ENCODE peak calls at places on chromosomes 5 and 9, in eight cellular contexts. Q is sigmoid colon, S is psoas muscle, N is fibroblast of lung, K is IMR-90, G is keratinocyte, I is dorsolateral prefrontal cortex, Y is cardiac muscle cell. H is an unnamed sample. For H3K27me3, the result is how much of the 10 kb centered on the place peaks cover.

GRCh38 chr5:138824924-138825863 is 49.9 kb downstream of the LRRTM2 start:
- DNase-seq in Q (no peak), S (no peak), N (peak), K (peak), G (no peak), I (no peak), Y (peak), H (peak)

GRCh38 chr9:18061332-18061731 is 412.6 kb upstream of the ADAMTSL1 start:
- DNase-seq in Q (no peak), S (no peak), N (no peak), K (no peak), G (no peak), I (no peak), Y (no peak), H (no peak)

GRCh38 chr5:3584724-3585531 is 10.7 kb upstream of the IRX1 start:
- DNase-seq in Q (no peak), S (no peak), N (no peak), K (no peak), G (no peak), I (no peak), Y (no peak), H (no peak)

GRCh38 chr5:125558466-125558865 is 812.0 kb upstream of the ZNF608 start:
- DNase-seq in Q (no peak), S (no peak), N (peak), K (peak), G (no peak), I (no peak), Y (peak), H (peak)

GRCh38 chr9:27365977-27366376 is 69.0 kb upstream of the EQTN start:
- DNase-seq in Q (no peak), S (no peak), N (no peak), K (no peak), G (no peak), I (no peak), Y (no peak), H (no peak)

GRCh38 chr5:22226423-22226822 is 626.7 kb downstream of the CDH12 start:
- DNase-seq in Q (no peak), S (no peak), N (no peak), K (no peak), G (no peak), I (no peak), Y (no peak), H (no peak)

GRCh38 chr5:170278611-170279500 is 18.7 kb downstream of the LCP2 start:
- DNase-seq in Q (peak), S (no peak), N (no peak), K (no peak), G (no peak), I (no peak), Y (peak), H (no peak)

GRCh38 chr9:129239946-129240490 is 62.0 kb upstream of the IER5L start:
- DNase-seq in Q (no peak), S (peak), N (no peak), K (no peak), G (no peak), I (no peak), Y (no peak), H (no peak)

GRCh38 chr5:179550511-179551342 is at the start of gene RUFY1:
- DNase-seq in Q (peak), S (peak), N (peak), K (peak), G (no peak), I (peak), Y (peak), H (peak)

GRCh38 chr5:138844812-138845513 is 30.2 kb downstream of the LRRTM2 start:
- DNase-seq in Q (no peak), S (no peak), N (peak), K (peak), G (peak), I (no peak), Y (peak), H (peak)

GRCh38 chr9:83323148-83323547 is 215.1 kb downstream of the FRMD3 start:
- DNase-seq in Q (no peak), S (no peak), N (no peak), K (no peak), G (no peak), I (no peak), Y (no peak), H (no peak)

GRCh38 chr5:67021522-67022316 is 174.9 kb downstream of the CD180 start:
- DNase-seq in Q (no peak), S (no peak), N (peak), K (peak), G (no peak), I (no peak), Y (peak), H (peak)

GRCh38 chr9:101486693-101487442 is 46.8 kb upstream of the RNF20 start:
- DNase-seq in Q (peak), S (peak), N (peak), K (peak), G (no peak), I (peak), Y (peak), H (peak)

GRCh38 chr5:171415115-171415730 is 4.2 kb upstream of the FGF18 start:
- DNase-seq in Q (no peak), S (no peak), N (peak), K (peak), G (no peak), I (no peak), Y (peak), H (no peak)

GRCh38 chr5:96245401-96246091 is 187.5 kb downstream of the PCSK1 start:
- DNase-seq in Q (no peak), S (no peak), N (no peak), K (peak), G (no peak), I (no peak), Y (peak), H (no peak)

GRCh38 chr5:132506094-132506692 is 15.6 kb upstream of the IRF1 start:
- DNase-seq in Q (no peak), S (no peak), N (peak), K (peak), G (no peak), I (no peak), Y (peak), H (peak)
- TF ChIP-seq CTCF in Q (peak), S (peak), N (peak), K (peak), G (peak), I (peak), Y (peak), H (peak)

GRCh38 chr5:83718195-83718825 is 2.3 kb downstream of the HAPLN1 start:
- DNase-seq in Q (no peak), S (no peak), N (peak), K (peak), G (no peak), I (no peak), Y (peak), H (peak)
- H3K27me3 ChIP-seq in Q (under half), S (under half), N (under half), K (under half), G (under half), I (under half), Y (under half), H (under half)

GRCh38 chr5:79259383-79259782 is 23.5 kb downstream of the JMY start:
- DNase-seq in Q (no peak), S (no peak), N (no peak), K (no peak), G (no peak), I (no peak), Y (no peak), H (no peak)

GRCh38 chr5:79258801-79259200 is 22.9 kb downstream of the JMY start:
- DNase-seq in Q (no peak), S (no peak), N (no peak), K (no peak), G (no peak), I (no peak), Y (no peak), H (no peak)

GRCh38 chr5:79257314-79257713 is 21.4 kb downstream of the JMY start:
- DNase-seq in Q (no peak), S (no peak), N (no peak), K (no peak), G (no peak), I (no peak), Y (no peak), H (no peak)

GRCh38 chr5:79256563-79256962 is 20.6 kb downstream of the JMY start:
- DNase-seq in Q (no peak), S (no peak), N (no peak), K (no peak), G (no peak), I (no peak), Y (no peak), H (no peak)

DNA sequence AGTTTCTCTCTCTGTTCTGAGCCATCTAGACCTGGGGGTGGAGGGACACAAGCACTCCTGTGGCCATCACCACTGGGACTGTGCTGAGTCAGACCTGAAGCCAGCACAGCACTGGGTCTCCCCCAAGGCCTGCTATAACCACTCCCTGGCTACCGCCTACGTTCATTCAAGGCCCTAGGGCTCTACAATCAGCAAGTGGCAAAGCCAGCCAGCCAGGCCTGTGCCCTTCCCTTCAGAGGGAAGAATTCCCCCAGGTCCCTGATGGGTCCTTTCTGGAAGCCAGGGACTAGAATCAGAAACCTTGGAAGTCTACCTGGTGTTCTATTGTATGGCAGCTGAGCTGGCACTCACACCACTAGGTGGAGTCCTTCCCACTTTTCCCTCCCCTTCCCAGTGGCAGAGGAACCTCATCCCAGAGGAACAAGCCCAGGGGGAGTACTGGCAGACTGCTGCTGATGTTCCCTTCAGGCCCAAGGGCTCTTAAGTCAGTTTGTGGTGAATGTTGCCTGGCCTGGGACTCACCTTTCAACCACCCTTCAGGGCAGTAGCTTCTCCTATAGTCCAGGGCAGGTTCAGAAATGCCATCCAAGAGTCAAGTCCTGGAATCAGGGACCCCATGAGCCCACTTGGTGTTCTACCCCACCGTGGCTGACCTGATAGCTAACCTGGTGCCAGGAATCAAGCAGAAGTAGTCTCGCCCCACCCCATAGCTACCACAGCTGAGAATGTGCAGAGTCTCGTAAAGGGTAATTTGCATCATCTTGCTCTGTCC is 20.0 kb downstream of the JMY start:
- DNase-seq in Q (no peak), S (no peak), N (peak), K (peak), G (no peak), I (no peak), Y (peak), H (peak)
- TF ChIP-seq CTCF in Q (no peak), S (peak), N (peak), K (peak), G (peak), I (no peak), Y (peak), H (peak)

GRCh38 chr5:175853573-175854230 is 17.7 kb upstream of the CPLX2 start:
- DNase-seq in Q (no peak), S (no peak), N (no peak), K (no peak), G (no peak), I (no peak), Y (peak), H (no peak)

GRCh38 chr5:175849153-175849552 is 22.2 kb upstream of the CPLX2 start:
- DNase-seq in Q (no peak), S (no peak), N (no peak), K (no peak), G (no peak), I (no peak), Y (no peak), H (no peak)

GRCh38 chr5:175851727-175852126 is 19.7 kb upstream of the CPLX2 start:
- DNase-seq in Q (no peak), S (no peak), N (no peak), K (no peak), G (no peak), I (no peak), Y (no peak), H (no peak)

GRCh38 chr5:175850165-175850845 is 21.1 kb upstream of the CPLX2 start:
- DNase-seq in Q (no peak), S (no peak), N (no peak), K (no peak), G (no peak), I (no peak), Y (no peak), H (no peak)

GRCh38 chr5:175851311-175851710 is 20.1 kb upstream of the CPLX2 start:
- DNase-seq in Q (no peak), S (no peak), N (no peak), K (no peak), G (no peak), I (no peak), Y (no peak), H (no peak)
- H3K27me3 ChIP-seq in Q (under half), S (under half), N (under half), K (under half), G (under half), I (under half), Y (under half), H (under half)

GRCh38 chr9:111783424-111783823 is 11.3 kb downstream of the SHOC1 start:
- DNase-seq in Q (no peak), S (no peak), N (no peak), K (no peak), G (no peak), I (no peak), Y (no peak), H (no peak)
- TF ChIP-seq CTCF in Q (no peak), S (no peak), N (no peak), K (no peak), G (no peak), I (no peak), Y (no peak), H (no peak)

GRCh38 chr5:73303139-73304079 is 130.4 kb downstream of the TMEM174 start:
- DNase-seq in Q (no peak), S (no peak), N (peak), K (no peak), G (no peak), I (no peak), Y (no peak), H (no peak)

GRCh38 chr5:73304381-73304780 is 131.4 kb downstream of the TMEM174 start:
- DNase-seq in Q (no peak), S (no peak), N (no peak), K (no peak), G (no peak), I (no peak), Y (no peak), H (no peak)

GRCh38 chr5:73306078-73306719 is 133.2 kb downstream of the TMEM174 start:
- DNase-seq in Q (no peak), S (no peak), N (no peak), K (no peak), G (no peak), I (no peak), Y (no peak), H (no peak)

GRCh38 chr5:73306741-73307275 is 133.8 kb downstream of the TMEM174 start:
- DNase-seq in Q (no peak), S (no peak), N (no peak), K (peak), G (no peak), I (no peak), Y (peak), H (no peak)

GRCh38 chr5:73305386-73305785 is 132.4 kb downstream of the TMEM174 start:
- DNase-seq in Q (no peak), S (no peak), N (no peak), K (no peak), G (no peak), I (no peak), Y (no peak), H (no peak)
- H3K27me3 ChIP-seq in Q (under half), S (under half), N (under half), K (under half), G (under half), I (half or more), Y (half or more), H (under half)

DNA sequence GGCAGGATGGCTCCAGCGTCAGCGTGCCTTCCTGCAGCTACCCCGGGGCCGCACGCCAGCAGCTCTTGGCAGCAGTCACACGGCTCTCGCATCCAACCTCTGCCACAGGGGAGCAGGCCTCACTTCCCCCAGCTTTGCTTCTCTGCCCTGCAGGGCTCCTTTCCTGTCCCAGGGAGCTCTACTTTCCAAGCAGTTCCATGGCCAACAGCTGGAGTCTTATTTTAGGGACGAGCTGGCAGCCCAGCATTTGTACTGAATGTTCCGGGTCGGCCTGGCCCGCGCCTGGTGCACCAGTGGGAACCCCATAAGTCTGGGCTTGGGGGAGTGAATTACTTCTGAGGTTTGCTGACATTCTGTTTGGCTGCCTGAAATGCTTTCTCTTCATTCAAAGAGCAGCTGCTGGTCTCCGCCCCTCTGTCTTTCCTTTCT is 34.6 kb downstream of the GADD45G start:
- DNase-seq in Q (peak), S (peak), N (no peak), K (no peak), G (no peak), I (peak), Y (peak), H (no peak)
- TF ChIP-seq CTCF in Q (no peak), S (no peak), N (no peak), K (no peak), G (no peak), I (no peak), Y (no peak), H (no peak)

GRCh38 chr5:142356716-142357468 is 32.1 kb upstream of the SPRY4 start:
- DNase-seq in Q (peak), S (peak), N (peak), K (peak), G (peak), I (peak), Y (peak), H (peak)

GRCh38 chr5:142360051-142360498 is 35.3 kb upstream of the SPRY4 start:
- DNase-seq in Q (no peak), S (no peak), N (no peak), K (no peak), G (no peak), I (no peak), Y (no peak), H (no peak)

GRCh38 chr5:142357469-142358090 is 32.8 kb upstream of the SPRY4 start:
- DNase-seq in Q (peak), S (no peak), N (peak), K (peak), G (no peak), I (no peak), Y (peak), H (no peak)

GRCh38 chr5:142358121-142358520 is 33.3 kb upstream of the SPRY4 start:
- DNase-seq in Q (peak), S (no peak), N (no peak), K (no peak), G (no peak), I (no peak), Y (no peak), H (no peak)

GRCh38 chr5:142358648-142359047 is 33.8 kb upstream of the SPRY4 start:
- DNase-seq in Q (peak), S (no peak), N (no peak), K (no peak), G (no peak), I (no peak), Y (no peak), H (no peak)
- H3K27me3 ChIP-seq in Q (under half), S (under half), N (under half), K (under half), G (under half), I (under half), Y (under half), H (under half)